ENCODE peak calls at places on chromosomes 3 and 15, in six cellular contexts. A, G, I, K, C and O are unnamed samples.

GRCh38 chr15:35256555-35256954 is 171.5 kb upstream of the NANOGP8 start:
- DNase-seq in A (peak; percentile 60), G (no peak), I (no peak), K (no peak), C (peak; percentile 17), O (no peak)

GRCh38 chr3:193347507-193348501 is 30.7 kb downstream of the ATP13A5 start:
- DNase-seq in A (no peak), G (peak; percentile 37), I (peak; percentile 64), K (no peak), C (no peak), O (no peak)

GRCh38 chr3:62210016-62210415 is 163.3 kb downstream of the FEZF2 start:
- DNase-seq in A (no peak), G (no peak), I (no peak), K (no peak), C (no peak), O (no peak)

GRCh38 chr15:25784876-25785642 is 78.1 kb downstream of the ATP10A start:
- DNase-seq in A (peak; percentile 94), G (no peak), I (peak; percentile 74), K (no peak), C (peak; percentile 29), O (no peak)

GRCh38 chr3:59698091-59698490 is 648.3 kb upstream of the CFAP20DC start:
- DNase-seq in A (no peak), G (no peak), I (no peak), K (no peak), C (no peak), O (no peak)

GRCh38 chr15:88745075-88745474 is 58.2 kb upstream of the ACAN start:
- DNase-seq in A (no peak), G (no peak), I (no peak), K (no peak), C (peak; percentile 6), O (no peak)

GRCh38 chr3:44825264-44825925 is 36.3 kb upstream of the TMEM42 start:
- DNase-seq in A (peak; percentile 85), G (no peak), I (no peak), K (no peak), C (peak; percentile 69), O (no peak)

GRCh38 chr15:31727612-31728011 is 302.7 kb upstream of the CHRNA7 start:
- DNase-seq in A (no peak), G (no peak), I (no peak), K (no peak), C (no peak), O (no peak)

GRCh38 chr15:85688703-85689102 is 106.0 kb downstream of the KLHL25 start:
- DNase-seq in A (no peak), G (no peak), I (no peak), K (no peak), C (no peak), O (no peak)

GRCh38 chr3:29440321-29441019 is 159.6 kb downstream of the RBMS3 start:
- DNase-seq in A (no peak), G (no peak), I (peak; percentile 33), K (peak; percentile 45), C (peak; percentile 87), O (no peak)

GRCh38 chr3:170697131-170697530 is 111.3 kb upstream of the SLC7A14 start:
- DNase-seq in A (no peak), G (no peak), I (no peak), K (no peak), C (no peak), O (no peak)

GRCh38 chr15:63870403-63871209 is 36.9 kb upstream of the HERC1 start:
- DNase-seq in A (peak; percentile 85), G (peak; percentile 76), I (peak; percentile 89), K (peak; percentile 57), C (peak; percentile 89), O (no peak)

GRCh38 chr3:185789891-185790830 is 34.7 kb downstream of the IGF2BP2 start:
- DNase-seq in A (peak; percentile 33), G (no peak), I (no peak), K (no peak), C (no peak), O (no peak)

GRCh38 chr3:194344012-194344411 is 7.1 kb downstream of the CPN2 start:
- DNase-seq in A (peak; percentile 58), G (peak; percentile 83), I (peak; percentile 80), K (peak; percentile 65), C (peak; percentile 66), O (peak; percentile 58)

GRCh38 chr15:73174171-73174570 is 121.9 kb downstream of the NEO1 start:
- DNase-seq in A (no peak), G (no peak), I (no peak), K (no peak), C (no peak), O (no peak)

GRCh38 chr15:81326466-81327212 is 2.7 kb upstream of the STARD5 start:
- DNase-seq in A (peak; percentile 38), G (no peak), I (no peak), K (no peak), C (no peak), O (no peak)

GRCh38 chr15:51398676-51399075 is 57.2 kb downstream of the GLDN start:
- DNase-seq in A (no peak), G (peak; percentile 18), I (no peak), K (no peak), C (no peak), O (no peak)

GRCh38 chr3:188546835-188547670 is 393.1 kb downstream of the LPP start:
- DNase-seq in A (peak; percentile 89), G (no peak), I (peak; percentile 6), K (no peak), C (peak; percentile 86), O (no peak)

GRCh38 chr3:149134560-149134959 is 5.1 kb downstream of the HPS3 start:
- DNase-seq in A (peak; percentile 41), G (no peak), I (no peak), K (no peak), C (peak; percentile 37), O (no peak)

GRCh38 chr15:101295607-101296225 is 668 bp upstream of the SNRPA1 start:
- DNase-seq in A (peak; percentile 72), G (no peak), I (no peak), K (no peak), C (peak; percentile 50), O (no peak)

GRCh38 chr3:25428003-25428861 is at the start of gene RARB:
- DNase-seq in A (peak; percentile 81), G (peak; percentile 61), I (peak; percentile 89), K (peak; percentile 47), C (peak; percentile 93), O (peak; percentile 62)

GRCh38 chr3:74302959-74303358 is 311.5 kb downstream of the CNTN3 start:
- DNase-seq in A (no peak), G (no peak), I (no peak), K (no peak), C (no peak), O (no peak)

GRCh38 chr3:54520060-54520459 is 397.7 kb downstream of the CACNA2D3 start:
- DNase-seq in A (no peak), G (no peak), I (no peak), K (no peak), C (no peak), O (no peak)

GRCh38 chr15:80500021-80500420 is 95.8 kb downstream of the ARNT2 start:
- DNase-seq in A (no peak), G (peak; percentile 5), I (no peak), K (no peak), C (no peak), O (no peak)

GRCh38 chr3:11096266-11097135 is 57.8 kb upstream of the HRH1 start:
- DNase-seq in A (peak; percentile 91), G (peak; percentile 58), I (peak; percentile 80), K (no peak), C (peak; percentile 92), O (peak; percentile 55)

GRCh38 chr3:52859686-52860423 is 25.0 kb upstream of the MUSTN1 start:
- DNase-seq in A (no peak), G (no peak), I (no peak), K (no peak), C (no peak), O (no peak)
- H3K23ac ChIP-seq in A (no peak overlapping the region), G (no peak overlapping the region), I (no peak overlapping the region), K (peak overlapping the region; percentile 17), C (no peak overlapping the region), O (no peak overlapping the region)

DNA sequence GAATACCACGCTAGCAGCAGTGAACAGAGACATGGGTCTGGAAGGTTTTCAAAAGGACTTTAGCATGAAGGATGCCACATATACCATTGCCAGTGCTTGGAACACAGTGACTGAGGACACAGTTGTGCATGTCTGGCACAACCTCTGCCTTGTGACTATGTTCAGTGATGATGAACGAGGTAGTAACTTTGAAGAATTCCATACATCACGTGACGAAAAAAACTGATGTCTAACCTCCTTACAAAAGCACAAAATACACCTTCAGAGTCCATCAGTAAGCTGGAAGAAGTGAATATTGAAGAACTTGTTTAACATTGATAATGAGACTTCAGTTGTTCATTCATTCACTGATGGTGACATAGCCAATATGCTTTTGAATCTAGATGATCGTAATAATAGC is 594.8 kb upstream of the GRM7 start:
- DNase-seq in A (no peak), G (no peak), I (no peak), K (no peak), C (no peak), O (no peak)
- H3K23ac ChIP-seq in A (no peak overlapping the region), G (no peak overlapping the region), I (no peak overlapping the region), K (no peak overlapping the region), C (no peak overlapping the region), O (no peak overlapping the region)

DNA sequence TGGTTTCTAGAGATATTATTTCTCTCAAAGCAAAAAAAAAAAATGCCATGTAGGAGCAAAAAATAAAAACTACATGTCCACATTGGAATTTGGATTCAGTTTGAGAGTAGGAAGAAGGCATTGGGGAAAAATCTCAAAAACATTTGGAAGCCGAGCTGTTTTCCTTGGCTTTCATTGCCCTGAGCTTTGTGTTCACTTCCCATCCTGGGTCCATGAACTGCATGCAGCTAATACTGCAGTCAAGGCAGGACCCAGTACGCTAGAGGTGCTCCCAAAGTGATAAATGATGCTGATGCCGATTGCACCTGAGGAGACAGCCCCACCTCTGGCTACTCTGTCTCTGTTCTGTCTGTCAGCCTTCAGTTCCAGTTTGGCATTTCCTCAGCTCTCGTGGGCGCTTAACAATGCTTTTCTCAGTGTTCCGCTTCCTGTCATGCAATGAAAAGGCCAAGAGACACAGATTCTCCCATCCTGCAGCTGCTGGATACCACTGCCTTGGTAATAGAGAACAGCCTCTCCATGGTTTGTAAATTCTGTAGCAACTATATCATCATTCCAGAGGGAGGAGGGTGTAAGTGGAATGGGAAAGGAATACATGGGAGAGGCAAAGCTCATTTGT is 181.8 kb downstream of the RYR3 start:
- DNase-seq in A (no peak), G (peak; percentile 33), I (peak; percentile 22), K (no peak), C (no peak), O (no peak)
- H3K23ac ChIP-seq in A (no peak overlapping the region), G (no peak overlapping the region), I (no peak overlapping the region), K (no peak overlapping the region), C (no peak overlapping the region), O (no peak overlapping the region)

DNA sequence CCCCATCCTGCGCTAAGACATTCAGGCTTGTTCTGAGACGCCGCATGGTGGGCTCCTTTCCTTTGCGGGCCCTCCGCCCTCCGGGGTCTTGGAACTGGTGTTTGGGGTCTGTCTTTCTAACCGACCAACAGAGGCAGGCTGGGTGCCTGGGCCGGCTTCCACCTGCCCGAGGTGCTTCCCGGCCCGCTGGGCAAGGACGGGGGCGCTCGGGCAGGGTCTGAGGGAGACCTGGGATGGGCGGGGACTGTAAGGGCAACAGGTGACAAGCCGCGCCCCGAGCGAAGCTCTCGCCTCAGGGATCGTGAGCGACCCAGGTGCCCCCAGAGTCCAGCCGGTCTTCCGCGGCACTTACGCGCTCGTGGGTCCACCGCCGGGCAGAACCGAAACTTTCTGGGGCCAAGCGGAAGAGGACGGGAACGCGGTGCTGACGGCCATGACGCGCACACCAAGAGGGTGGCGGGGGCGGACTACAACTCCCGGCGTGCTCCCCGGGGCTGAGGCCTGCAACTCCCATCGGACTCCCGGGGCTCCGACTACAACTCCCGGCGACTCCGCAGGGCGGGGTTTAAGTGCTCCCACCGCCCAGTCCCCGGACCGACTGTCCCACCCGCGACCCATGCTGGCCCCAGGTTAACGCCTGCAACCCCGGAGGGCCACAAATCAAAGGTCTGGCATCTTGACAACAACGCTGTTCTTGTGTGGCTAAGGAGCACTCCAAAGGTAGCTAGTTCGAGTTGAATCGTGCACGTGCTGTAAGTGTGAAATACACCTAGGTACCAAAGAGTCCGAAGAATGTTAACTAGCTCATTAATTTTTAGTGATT is at the start of gene FYCO1:
- DNase-seq in A (peak; percentile 86), G (peak; percentile 94), I (peak; percentile 93), K (peak; percentile 67), C (peak; percentile 92), O (peak; percentile 65)
- H3K23ac ChIP-seq in A (peak within 1 kb of the TSS; percentile 86), G (no peak within 1 kb of the TSS), I (peak within 1 kb of the TSS; percentile 89), K (peak within 1 kb of the TSS; percentile 70), C (peak within 1 kb of the TSS; percentile 57), O (no peak within 1 kb of the TSS)